ENCODE peak calls at places on chromosome 22, in five cellular contexts. C is WERI-Rb-1, K is heart right ventricle, Z is fibroblast of lung, I is tibial artery. U is an unnamed sample.

GRCh38 chr22:26428515-26429457 is at the start of gene ASPHD2:
- DNase-seq in C (peak), K (peak), Z (peak), I (no peak), U (peak)

GRCh38 chr22:22959147-22959827 is 71.7 kb downstream of the IGLL5 start:
- DNase-seq in C (peak), K (peak), Z (peak), I (no peak), U (peak)

GRCh38 chr22:37214431-37215025 is 2.3 kb upstream of the SSTR3 start:
- DNase-seq in C (no peak), K (no peak), Z (no peak), I (peak), U (no peak)

GRCh38 chr22:28112548-28113043 is 193.5 kb upstream of the PITPNB start:
- DNase-seq in C (peak), K (peak), Z (peak), I (no peak), U (no peak)

GRCh38 chr22:45067731-45068130 is 57.9 kb upstream of the PHF21B start:
- DNase-seq in C (no peak), K (no peak), Z (no peak), I (no peak), U (no peak)

GRCh38 chr22:28629420-28630184 is 50.0 kb downstream of the TTC28 start:
- DNase-seq in C (no peak), K (no peak), Z (no peak), I (no peak), U (no peak)

GRCh38 chr22:46453006-46453828 is 84.2 kb downstream of the CELSR1 start:
- DNase-seq in C (no peak), K (no peak), Z (no peak), I (no peak), U (no peak)

GRCh38 chr22:40265783-40266182 is 80.5 kb upstream of the ADSL start:
- DNase-seq in C (no peak), K (no peak), Z (no peak), I (no peak), U (no peak)

GRCh38 chr22:37213941-37214340 is 1.7 kb upstream of the SSTR3 start:
- DNase-seq in C (no peak), K (no peak), Z (no peak), I (peak), U (no peak)

GRCh38 chr22:46620588-46621242 is 529 bp downstream of the GRAMD4 start:
- DNase-seq in C (no peak), K (no peak), Z (no peak), I (no peak), U (no peak)

GRCh38 chr22:36185828-36186624 is 15.6 kb downstream of the APOL4 start:
- DNase-seq in C (no peak), K (no peak), Z (no peak), I (no peak), U (no peak)

GRCh38 chr22:27245056-27245455 is 556.5 kb downstream of the MN1 start:
- DNase-seq in C (peak), K (no peak), Z (no peak), I (no peak), U (no peak)

GRCh38 chr22:26086359-26086758 is 82.9 kb upstream of the SEZ6L start:
- DNase-seq in C (no peak), K (no peak), Z (no peak), I (no peak), U (no peak)

GRCh38 chr22:19001204-19001603 is 65.1 kb upstream of the PRODH start:
- DNase-seq in C (no peak), K (no peak), Z (no peak), I (no peak), U (no peak)

GRCh38 chr22:24503137-24503850 is 8.2 kb downstream of the UPB1 start:
- DNase-seq in C (peak), K (peak), Z (peak), I (no peak), U (peak)

GRCh38 chr22:31572939-31573338 is 76.6 kb downstream of the SFI1 start:
- DNase-seq in C (no peak), K (no peak), Z (no peak), I (no peak), U (no peak)

GRCh38 chr22:24510694-24511625 is 15.8 kb downstream of the UPB1 start:
- DNase-seq in C (no peak), K (no peak), Z (peak), I (no peak), U (no peak)

GRCh38 chr22:41256254-41256897 is 15.6 kb upstream of the CHADL start:
- DNase-seq in C (no peak), K (no peak), Z (peak), I (no peak), U (no peak)

GRCh38 chr22:50017701-50018224 is 5.2 kb upstream of the IL17REL start:
- DNase-seq in C (no peak), K (no peak), Z (no peak), I (no peak), U (no peak)

GRCh38 chr22:28231423-28231822 is 312.4 kb upstream of the PITPNB start:
- DNase-seq in C (no peak), K (no peak), Z (peak), I (no peak), U (no peak)

GRCh38 chr22:42077486-42078125 is 1.9 kb upstream of the SMDT1 start:
- DNase-seq in C (no peak), K (no peak), Z (no peak), I (peak), U (no peak)

GRCh38 chr22:36398602-36399472 is 11.1 kb upstream of the MYH9 start:
- DNase-seq in C (no peak), K (no peak), Z (peak), I (no peak), U (no peak)

GRCh38 chr22:50225200-50225969 is 19.4 kb downstream of the TUBGCP6 start:
- DNase-seq in C (no peak), K (no peak), Z (no peak), I (no peak), U (no peak)

GRCh38 chr22:46149493-46149997 is 781 bp upstream of the PPARA start:
- DNase-seq in C (peak), K (peak), Z (no peak), I (peak), U (peak)

GRCh38 chr22:27613099-27614089 is 188.2 kb downstream of the MN1 start:
- DNase-seq in C (no peak), K (no peak), Z (no peak), I (no peak), U (no peak)

GRCh38 chr22:48664586-48664985 is 1163.1 kb downstream of the BRD1 start:
- DNase-seq in C (no peak), K (no peak), Z (no peak), I (no peak), U (no peak)
- TF ChIP-seq CTCF in C (no peak), K (no peak), Z (no peak), I (no peak), U (no peak)

GRCh38 chr22:43277987-43278601 is 65.1 kb downstream of the SCUBE1 start:
- DNase-seq in C (no peak), K (no peak), Z (no peak), I (no peak), U (no peak)
- TF ChIP-seq CTCF in C (no peak), K (no peak), Z (no peak), I (no peak), U (no peak)

GRCh38 chr22:29799217-29799680 is 32.1 kb downstream of the UQCR10 start:
- DNase-seq in C (no peak), K (peak), Z (peak), I (peak), U (no peak)
- TF ChIP-seq CTCF in C (no peak), K (no peak), Z (no peak), I (no peak), U (no peak)

DNA sequence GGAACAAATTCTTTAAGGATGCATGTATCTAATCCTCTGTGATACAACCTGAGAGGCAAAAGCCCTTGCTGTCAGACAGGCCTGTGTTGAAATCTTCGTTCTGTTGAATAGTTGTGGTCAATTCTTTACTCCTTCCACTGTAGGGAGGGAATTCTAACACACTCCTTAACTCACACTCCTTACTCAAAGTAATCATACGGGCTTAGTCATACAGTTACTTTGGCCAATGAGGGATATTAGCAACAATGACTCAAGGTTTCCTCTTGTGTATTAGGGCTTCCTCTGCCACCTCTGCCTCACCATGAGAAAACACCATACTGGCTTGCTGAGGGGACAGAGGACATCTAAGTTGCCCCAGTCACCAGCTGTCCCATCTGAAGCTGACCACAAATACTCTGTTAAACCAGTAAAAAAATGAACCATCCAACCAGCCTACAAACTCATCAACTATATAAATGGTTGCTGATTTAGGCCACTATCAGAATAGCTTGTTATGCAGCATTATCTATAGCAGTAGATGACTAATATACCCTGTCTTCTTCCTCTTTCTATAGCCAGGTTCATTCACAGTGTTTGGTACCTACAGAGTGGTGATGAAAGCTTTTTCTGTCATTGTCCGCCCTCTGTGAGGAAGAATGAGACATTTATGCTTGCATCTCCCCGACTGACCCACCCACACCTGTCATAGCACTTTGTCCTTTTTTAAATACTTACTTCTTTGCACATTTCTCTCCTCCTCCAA is 322.8 kb upstream of the SYN3 start:
- DNase-seq in C (no peak), K (no peak), Z (peak), I (no peak), U (no peak)
- TF ChIP-seq CTCF in C (no peak), K (no peak), Z (no peak), I (no peak), U (no peak)

GRCh38 chr22:20530368-20531153 is 23.2 kb downstream of the MED15 start:
- DNase-seq in C (no peak), K (no peak), Z (peak), I (no peak), U (no peak)
- TF ChIP-seq CTCF in C (no peak), K (no peak), Z (no peak), I (no peak), U (no peak)

GRCh38 chr22:39010946-39011625 is 3.0 kb upstream of the APOBEC3C start:
- DNase-seq in C (no peak), K (no peak), Z (no peak), I (no peak), U (no peak)

GRCh38 chr22:39016592-39016991 is 2.5 kb downstream of the APOBEC3C start:
- DNase-seq in C (no peak), K (no peak), Z (no peak), I (no peak), U (no peak)

GRCh38 chr22:39017596-39018365 is 3.1 kb upstream of the APOBEC3D start:
- DNase-seq in C (no peak), K (no peak), Z (no peak), I (no peak), U (no peak)

GRCh38 chr22:39012525-39013516 is 1.2 kb upstream of the APOBEC3C start:
- DNase-seq in C (no peak), K (no peak), Z (no peak), I (no peak), U (no peak)

GRCh38 chr22:39013923-39014722 is at the start of gene APOBEC3C:
- DNase-seq in C (peak), K (peak), Z (peak), I (peak), U (peak)
- TF ChIP-seq CTCF in C (no peak), K (no peak), Z (no peak), I (no peak), U (no peak)

GRCh38 chr22:38221908-38222796 is 20.4 kb downstream of the MAFF start:
- DNase-seq in C (no peak), K (no peak), Z (no peak), I (no peak), U (no peak)
- TF ChIP-seq CTCF in C (no peak), K (no peak), Z (no peak), I (no peak), U (no peak)

U was measured in GM13976.